ENCODE peak calls at places on chromosomes 1 and 21, in four cellular contexts. S, V, T and F are unnamed samples.

GRCh38 chr1:240114222-240114621 is 22.5 kb downstream of the FMN2 start:
- DNase-seq in S (no peak), V (no peak), T (no peak), F (no peak)

GRCh38 chr21:42638266-42638863 is 15.1 kb upstream of the PDE9A start:
- DNase-seq in T (no peak), S (no peak), V (no peak), F (no peak)

GRCh38 chr1:1342061-1342562 is 7.1 kb downstream of the DVL1 start:
- DNase-seq in V (no peak), T (no peak), S (no peak), F (no peak)

GRCh38 chr1:111275780-111276433 is 14.7 kb upstream of the CHIA start:
- DNase-seq in V (no peak), S (no peak), T (no peak), F (no peak)

GRCh38 chr1:186753241-186753640 is 73.0 kb upstream of the PTGS2 start:
- DNase-seq in S (no peak), T (no peak), V (no peak), F (no peak)

GRCh38 chr1:150257624-150258274 is at the start of gene CA14:
- DNase-seq in V (no peak), S (no peak), T (no peak), F (no peak)

GRCh38 chr1:116847688-116848531 is 61.8 kb upstream of the PTGFRN start:
- DNase-seq in V (no peak), T (no peak), S (no peak), F (no peak)

GRCh38 chr1:178066904-178067531 is 26.9 kb upstream of the RASAL2 start:
- DNase-seq in S (no peak), V (no peak), T (no peak), F (no peak)

GRCh38 chr1:34879230-34879629 is 19.7 kb upstream of the SMIM12 start:
- DNase-seq in S (no peak), T (no peak), V (no peak), F (no peak)

GRCh38 chr1:63663301-63663700 is 70.1 kb downstream of the PGM1 start:
- DNase-seq in T (no peak), S (no peak), V (no peak), F (no peak)

GRCh38 chr1:68460935-68461334 is 11.2 kb upstream of the RPE65 start:
- DNase-seq in V (no peak), T (no peak), S (no peak), F (no peak)

GRCh38 chr1:27148591-27148990 is 6.3 kb downstream of the SLC9A1 start:
- DNase-seq in T (no peak), S (no peak), V (no peak), F (no peak)

GRCh38 chr1:94045465-94046056 is 75.4 kb downstream of the ABCA4 start:
- DNase-seq in S (peak), T (no peak), V (peak), F (peak)

GRCh38 chr1:77076759-77077158 is 142.5 kb downstream of the PIGK start:
- DNase-seq in V (no peak), T (no peak), S (no peak), F (no peak)